ENCODE peak calls at places on chromosomes 7 and 10, in eight cellular contexts. L, D, S, T, W, J, H and A are unnamed samples.

GRCh38 chr10:121138112-121138860 is 287.1 kb downstream of the WDR11 start:
- DNase-seq in H (no peak), T (peak), J (no peak), D (no peak), L (no peak), S (no peak), W (no peak), A (no peak)

GRCh38 chr7:27547401-27547800 is 115.3 kb downstream of the HIBADH start:
- DNase-seq in L (no peak), J (no peak), S (no peak), W (no peak), T (no peak), H (no peak), D (no peak), A (no peak)

GRCh38 chr7:28112056-28112455 is 68.5 kb downstream of the JAZF1 start:
- DNase-seq in L (no peak), H (no peak), W (no peak), S (no peak), J (no peak), T (no peak), D (no peak), A (no peak)

GRCh38 chr10:68327889-68328786 is 3.7 kb upstream of the HNRNPH3 start:
- DNase-seq in L (no peak), S (peak), W (no peak), H (peak), D (peak), J (peak), T (peak), A (peak)

GRCh38 chr10:132634947-132635271 is 97.3 kb downstream of the INPP5A start:
- DNase-seq in J (no peak), T (no peak), D (no peak), L (no peak), W (no peak), H (no peak), S (no peak), A (no peak)

GRCh38 chr10:94224656-94225055 is 138.1 kb downstream of the NOC3L start:
- DNase-seq in D (no peak), W (no peak), T (no peak), S (no peak), L (no peak), H (peak), J (no peak), A (no peak)

GRCh38 chr10:122671355-122671754 is 28.3 kb downstream of the C10orf120 start:
- DNase-seq in J (no peak), H (no peak), W (no peak), L (no peak), D (no peak), T (no peak), S (no peak), A (no peak)

GRCh38 chr10:96122824-96123223 is 7.3 kb upstream of the ZNF518A start:
- DNase-seq in T (no peak), W (no peak), J (no peak), H (no peak), L (no peak), D (no peak), S (no peak), A (no peak)

GRCh38 chr10:133008196-133008595 is 65.8 kb upstream of the CFAP46 start:
- DNase-seq in S (no peak), D (no peak), H (no peak), T (no peak), W (no peak), J (no peak), L (no peak), A (no peak)

GRCh38 chr7:128071376-128071775 is 40.1 kb upstream of the LRRC4 start:
- DNase-seq in H (no peak), S (no peak), W (no peak), L (no peak), T (no peak), D (no peak), J (no peak), A (no peak)

GRCh38 chr10:57664815-57665214 is 602.9 kb downstream of the IPMK start:
- DNase-seq in S (no peak), H (no peak), T (no peak), D (no peak), J (no peak), W (no peak), L (no peak), A (no peak)

GRCh38 chr10:80382989-80383388 is 25.4 kb upstream of the PRXL2A start:
- DNase-seq in J (peak), W (peak), D (no peak), H (peak), S (peak), T (peak), L (peak), A (peak)

GRCh38 chr10:114607358-114607998 is 50.6 kb downstream of the ABLIM1 start:
- DNase-seq in T (no peak), S (no peak), D (no peak), W (no peak), J (no peak), L (no peak), H (no peak), A (no peak)

GRCh38 chr10:101031796-101032636 is 982 bp downstream of the SFXN3 start:
- DNase-seq in W (peak), D (peak), J (peak), L (peak), T (peak), H (peak), S (peak), A (peak)

GRCh38 chr10:99080275-99080816 is 155.3 kb downstream of the HPSE2 start:
- DNase-seq in L (no peak), J (no peak), W (no peak), S (no peak), H (no peak), T (no peak), D (no peak), A (no peak)

GRCh38 chr10:98267069-98267893 is 713 bp downstream of the LOXL4 start:
- DNase-seq in D (no peak), W (no peak), H (peak), T (no peak), L (no peak), J (no peak), S (no peak), A (no peak)

GRCh38 chr7:24504871-24505270 is 68.4 kb upstream of the PALS2 start:
- DNase-seq in J (no peak), W (no peak), L (no peak), H (no peak), S (no peak), D (no peak), T (no peak), A (no peak)

GRCh38 chr10:99784731-99785441 is 2.4 kb downstream of the ABCC2 start:
- DNase-seq in T (no peak), L (no peak), W (no peak), H (no peak), D (no peak), S (no peak), J (no peak), A (no peak)

GRCh38 chr10:5529702-5530411 is 5.1 kb downstream of the CALML3 start:
- DNase-seq in S (no peak), D (no peak), T (no peak), W (no peak), L (no peak), J (no peak), H (no peak), A (no peak)

GRCh38 chr10:62103857-62104256 is 164.8 kb downstream of the RTKN2 start:
- DNase-seq in S (no peak), T (no peak), J (no peak), L (no peak), D (no peak), W (no peak), H (no peak), A (no peak)

GRCh38 chr7:143407296-143408246 is 1.1 kb downstream of the EPHA1 start:
- DNase-seq in S (no peak), L (peak), J (peak), T (no peak), W (no peak), H (no peak), D (no peak), A (no peak)

GRCh38 chr7:51577390-51577789 is 260.8 kb upstream of the COBL start:
- DNase-seq in L (no peak), S (no peak), J (no peak), D (no peak), T (no peak), H (no peak), W (no peak), A (no peak)

GRCh38 chr10:62853710-62854109 is 37.5 kb upstream of the EGR2 start:
- DNase-seq in W (no peak), H (no peak), T (no peak), S (no peak), L (peak), D (no peak), J (peak), A (no peak)

GRCh38 chr7:107158028-107158427 is 10.8 kb upstream of the HBP1 start:
- DNase-seq in W (no peak), D (no peak), L (no peak), S (no peak), H (no peak), T (no peak), J (no peak), A (no peak)

GRCh38 chr10:86480571-86480970 is 41.0 kb downstream of the WAPL start:
- DNase-seq in L (no peak), T (no peak), S (no peak), J (no peak), H (peak), W (no peak), D (no peak), A (no peak)

GRCh38 chr7:66952343-66953043 is 31.5 kb downstream of the TMEM248 start:
- DNase-seq in L (no peak), T (no peak), D (no peak), H (peak), S (no peak), J (no peak), W (peak), A (peak)

GRCh38 chr10:113132651-113133088 is 182.6 kb downstream of the TCF7L2 start:
- DNase-seq in D (no peak), J (no peak), L (no peak), W (no peak), T (no peak), H (no peak), S (no peak), A (no peak)